ENCODE peak calls at places on chromosomes 2 and 18, in four cellular contexts. U, Y, P and R are unnamed samples.

GRCh38 chr18:76977108-76977621 is 154.8 kb downstream of the ZNF236 start:
- DNase-seq in P (peak; percentile 20), Y (no peak), U (no peak), R (no peak)

GRCh38 chr2:12326449-12327190 is 390.1 kb upstream of the TRIB2 start:
- DNase-seq in Y (no peak), U (no peak), P (peak; percentile 61), R (peak; percentile 23)

GRCh38 chr2:223725986-223726970 is 111.1 kb downstream of the AP1S3 start:
- DNase-seq in U (no peak), Y (no peak), P (no peak), R (peak; percentile 15)

GRCh38 chr2:177174456-177174855 is 38.1 kb upstream of the HNRNPA3 start:
- DNase-seq in P (no peak), U (no peak), Y (no peak), R (no peak)

GRCh38 chr2:43725711-43726246 is 48.1 kb upstream of the DYNC2LI1 start:
- DNase-seq in P (no peak), Y (no peak), U (no peak), R (no peak)

GRCh38 chr2:31241625-31242270 is 7.8 kb downstream of the EHD3 start:
- DNase-seq in U (no peak), P (peak; percentile 19), Y (no peak), R (no peak)

GRCh38 chr2:180177534-180177933 is 170.4 kb upstream of the CWC22 start:
- DNase-seq in U (no peak), P (no peak), Y (no peak), R (no peak)

GRCh38 chr2:239186516-239186915 is 214.3 kb downstream of the HDAC4 start:
- DNase-seq in Y (no peak), U (no peak), P (peak; percentile 10), R (no peak)

GRCh38 chr2:74707837-74708236 is 53.8 kb downstream of the SEMA4F start:
- DNase-seq in Y (no peak), P (no peak), U (no peak), R (no peak)

GRCh38 chr2:120860579-120860922 is 124.9 kb downstream of the GLI2 start:
- DNase-seq in U (no peak), Y (no peak), P (no peak), R (no peak)

GRCh38 chr2:55590810-55591440 is 26.5 kb downstream of the PPP4R3B start:
- DNase-seq in P (no peak), U (no peak), Y (no peak), R (no peak)

GRCh38 chr2:239858179-239858578 is 167.0 kb downstream of the NDUFA10 start:
- DNase-seq in Y (no peak), U (no peak), P (no peak), R (no peak)

GRCh38 chr2:112640800-112641675 is 4.7 kb upstream of the SLC20A1 start:
- DNase-seq in Y (no peak), P (no peak), U (no peak), R (no peak)